ENCODE peak calls at places on chromosomes 7 and 10, in six cellular contexts. G, V, M, P, R and W are unnamed samples.

GRCh38 chr7:130699686-130700085 is 13.3 kb upstream of the TSGA13 start:
- DNase-seq in G (no peak), V (no peak), M (no peak), P (no peak), R (no peak), W (no peak)

GRCh38 chr7:117270371-117270770 is 52.5 kb downstream of the WNT2 start:
- DNase-seq in G (no peak), V (peak; percentile 48), M (no peak), P (no peak), R (no peak), W (no peak)

GRCh38 chr7:146902728-146903127 is 786.1 kb downstream of the CNTNAP2 start:
- DNase-seq in G (no peak), V (no peak), M (no peak), P (no peak), R (no peak), W (no peak)

GRCh38 chr7:127766831-127767489 is 115.0 kb downstream of the SND1 start:
- DNase-seq in G (no peak), V (no peak), M (no peak), P (no peak), R (no peak), W (no peak)

GRCh38 chr7:107078517-107078966 is 34.0 kb downstream of the PRKAR2B start:
- DNase-seq in G (no peak), V (peak; percentile 45), M (no peak), P (no peak), R (no peak), W (no peak)

GRCh38 chr10:10722422-10722821 is 295.2 kb upstream of the CELF2 start:
- DNase-seq in G (no peak), V (no peak), M (no peak), P (no peak), R (no peak), W (no peak)

GRCh38 chr10:6170638-6171037 is 32.1 kb upstream of the PFKFB3 start:
- DNase-seq in G (no peak), V (no peak), M (no peak), P (no peak), R (no peak), W (no peak)

GRCh38 chr7:50450691-50451051 is 521 bp upstream of the FIGNL1 start:
- DNase-seq in G (no peak), V (no peak), M (no peak), P (peak; percentile 57), R (no peak), W (no peak)

GRCh38 chr10:51733061-51733460 is 33.7 kb upstream of the CSTF2T start:
- DNase-seq in G (no peak), V (peak; percentile 9), M (no peak), P (no peak), R (no peak), W (no peak)

GRCh38 chr10:2929859-2930258 is 137.5 kb upstream of the PFKP start:
- DNase-seq in G (no peak), V (no peak), M (no peak), P (no peak), R (no peak), W (no peak)

GRCh38 chr7:10476642-10477041 is 497.0 kb upstream of the PHF14 start:
- DNase-seq in G (no peak), V (no peak), M (no peak), P (no peak), R (no peak), W (no peak)

GRCh38 chr10:44988957-44989620 is 10.5 kb upstream of the DEPP1 start:
- DNase-seq in G (peak; percentile 34), V (no peak), M (peak; percentile 34), P (no peak), R (no peak), W (peak; percentile 6)

GRCh38 chr10:70782401-70783055 is 2.6 kb downstream of the TBATA start:
- DNase-seq in G (no peak), V (no peak), M (peak; percentile 34), P (no peak), R (no peak), W (no peak)

GRCh38 chr7:47285860-47286491 is 295.9 kb downstream of the TNS3 start:
- DNase-seq in G (no peak), V (peak; percentile 63), M (no peak), P (no peak), R (no peak), W (no peak)

GRCh38 chr10:89566095-89566950 is 30.9 kb upstream of the SLC16A12 start:
- DNase-seq in G (no peak), V (no peak), M (no peak), P (no peak), R (no peak), W (no peak)

GRCh38 chr7:73831656-73832579 is 1.1 kb downstream of the CLDN4 start:
- DNase-seq in G (no peak), V (no peak), M (peak; percentile 79), P (peak; percentile 87), R (peak; percentile 58), W (no peak)

GRCh38 chr7:21640150-21640549 is 97.3 kb downstream of the DNAH11 start:
- DNase-seq in G (no peak), V (no peak), M (no peak), P (no peak), R (no peak), W (no peak)
- TF ChIP-seq CTCF in G (no peak), V (no peak), M (no peak), P (no peak), R (no peak), W (no peak)

DNA sequence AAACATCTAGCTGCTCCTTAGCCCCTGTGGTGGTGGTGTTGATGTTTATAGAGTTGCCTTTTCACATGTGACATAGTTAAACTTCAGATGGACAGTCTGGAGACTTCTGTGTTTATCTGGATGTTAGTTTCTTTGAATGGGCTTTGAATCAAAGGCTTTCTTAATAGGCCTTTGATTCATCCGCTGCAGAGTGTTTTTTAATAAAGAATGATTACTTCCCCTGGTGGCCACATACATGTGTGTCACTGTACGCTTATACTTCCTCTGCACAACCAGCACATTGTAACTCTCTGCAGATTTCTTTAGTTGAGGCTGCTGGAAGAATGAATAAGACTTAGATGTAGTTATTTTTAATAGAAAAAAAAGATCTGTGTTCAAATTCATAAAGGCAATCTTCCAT is 221.1 kb downstream of the DYNC1I1 start:
- DNase-seq in G (no peak), V (no peak), M (no peak), P (no peak), R (no peak), W (no peak)
- TF ChIP-seq CTCF in G (no peak), V (peak; percentile 31), M (peak; percentile 35), P (no peak), R (no peak), W (no peak)

DNA sequence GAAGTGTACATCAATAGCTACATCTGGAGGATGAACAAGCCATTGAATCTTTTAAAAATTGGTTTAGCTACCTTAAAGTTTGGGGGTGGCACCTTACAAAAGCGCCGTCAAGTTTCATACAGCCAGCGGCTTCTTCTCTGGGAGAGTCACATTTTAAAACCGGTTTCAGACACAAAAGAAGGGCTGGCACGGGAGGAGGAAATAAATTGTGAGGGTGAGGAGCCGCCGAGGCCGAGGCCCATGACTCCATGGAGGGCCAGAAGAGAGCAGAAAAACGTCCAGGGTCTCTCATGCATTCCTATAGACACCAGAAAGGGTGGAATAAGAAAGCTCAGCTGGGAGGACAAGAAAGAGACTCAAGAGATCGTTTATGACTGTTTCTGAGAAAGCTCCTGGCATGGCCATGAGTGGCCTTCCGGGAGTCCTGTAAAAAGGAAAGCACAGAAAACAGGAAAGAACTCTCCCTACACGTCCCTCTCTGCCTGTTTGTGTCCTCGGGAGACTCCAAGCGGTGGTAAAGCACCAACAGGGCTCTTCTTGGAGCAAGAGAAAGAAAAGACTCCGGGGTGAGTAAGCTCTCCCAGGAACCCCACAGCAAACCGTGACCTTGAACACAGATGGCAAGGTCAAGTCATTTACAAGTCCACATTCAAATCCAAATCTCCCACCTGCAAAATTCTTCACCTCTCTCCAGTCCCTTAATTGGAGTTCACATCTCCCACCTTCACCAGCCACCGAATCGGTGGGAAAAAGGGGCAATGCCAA is 1.8 kb downstream of the FRAT2 start:
- DNase-seq in G (no peak), V (peak; percentile 61), M (peak; percentile 40), P (peak; percentile 55), R (peak; percentile 77), W (no peak)
- TF ChIP-seq CTCF in G (no peak), V (peak; percentile 70), M (no peak), P (no peak), R (peak; percentile 80), W (no peak)

DNA sequence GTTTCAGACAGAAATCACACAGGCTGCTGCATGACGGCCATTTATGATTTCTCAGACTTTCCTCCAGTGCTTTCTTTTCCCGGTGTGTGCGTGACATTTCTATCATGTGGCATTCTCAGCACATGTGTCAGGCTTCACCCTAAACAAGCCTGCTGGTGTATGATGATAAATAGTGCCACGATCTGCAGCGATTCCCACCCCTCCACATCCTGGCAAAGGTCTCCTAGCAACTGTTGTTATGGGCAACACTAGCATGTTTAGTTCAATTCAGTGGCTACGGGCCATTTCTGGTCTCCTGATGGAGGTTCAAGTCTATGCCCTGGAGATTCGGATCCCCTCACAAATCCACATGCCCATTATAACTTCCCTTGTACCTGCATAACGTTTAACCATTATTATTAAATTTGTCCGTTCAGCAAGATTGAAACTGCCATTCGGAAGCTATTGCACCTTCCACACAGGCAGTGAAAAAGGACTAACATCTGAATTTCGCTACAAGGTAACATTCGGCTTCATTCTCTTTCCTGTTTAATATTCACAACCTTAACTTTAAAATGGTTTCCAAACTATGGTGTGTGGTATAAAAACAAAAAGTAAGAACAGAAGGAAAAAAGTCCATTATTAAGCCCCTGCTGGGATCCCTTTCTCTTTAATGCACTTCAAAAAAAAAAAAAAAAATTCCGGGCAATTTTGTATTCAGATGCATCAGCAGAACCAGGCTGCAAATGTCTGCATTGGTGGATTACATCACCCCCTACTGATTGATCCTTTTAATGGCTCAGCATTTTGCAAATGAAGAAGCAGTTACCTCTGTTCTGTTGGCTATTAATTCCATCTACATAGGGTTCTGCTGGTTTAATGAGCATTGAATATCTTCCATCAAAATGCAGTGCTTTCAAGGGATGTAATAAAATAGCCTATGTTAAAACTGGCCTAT is 90.2 kb downstream of the FRMD4A start:
- DNase-seq in G (no peak), V (peak; percentile 63), M (no peak), P (no peak), R (no peak), W (no peak)
- TF ChIP-seq CTCF in G (no peak), V (no peak), M (peak; percentile 13), P (no peak), R (no peak), W (no peak)

GRCh38 chr7:155647302-155647701 is 2.8 kb downstream of the RBM33 start:
- DNase-seq in G (no peak), V (no peak), M (no peak), P (no peak), R (no peak), W (no peak)
- TF ChIP-seq CTCF in G (no peak), V (no peak), M (no peak), P (no peak), R (no peak), W (no peak)

DNA sequence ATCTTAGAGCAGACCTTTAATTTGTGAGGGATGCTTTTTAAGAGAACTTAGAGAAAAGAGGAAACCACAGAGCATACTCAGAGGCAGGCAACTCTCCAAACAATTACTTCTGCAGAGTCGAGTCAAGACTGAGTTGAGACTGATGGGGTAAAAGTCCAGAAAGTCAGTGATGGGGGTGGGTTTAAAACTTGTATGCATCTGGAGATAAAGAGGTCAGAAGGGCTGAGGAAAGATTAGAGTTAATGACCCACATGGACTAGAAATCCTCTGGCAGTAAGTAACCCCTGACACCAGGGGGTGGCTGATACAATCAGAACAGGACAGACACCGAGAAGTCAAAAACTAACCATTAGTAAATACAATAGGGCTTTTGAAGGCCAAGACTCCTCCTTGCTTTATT is 42.4 kb upstream of the SEPTIN7 start:
- DNase-seq in G (no peak), V (no peak), M (no peak), P (no peak), R (peak; percentile 28), W (no peak)
- TF ChIP-seq CTCF in G (no peak), V (no peak), M (no peak), P (no peak), R (peak; percentile 27), W (no peak)